ENCODE peak calls at places on chromosomes 2 and 18, in six cellular contexts. One of them, this sample, is unnamed.

GRCh38 chr2:239792649-239793010 is 232.5 kb downstream of the NDUFA10 start:
- DNase-seq in ovary: no peak
- DNase-seq in SK-N-SH: no peak
- DNase-seq in SW480: no peak
- DNase-seq in kidney: no peak
- DNase-seq in M059J: no peak
- DNase-seq in this sample: no peak

GRCh38 chr2:147082850-147083522 is 761.8 kb upstream of the ACVR2A start:
- DNase-seq in ovary: peak; percentile 25
- DNase-seq in SK-N-SH: peak; percentile 19
- DNase-seq in SW480: peak; percentile 46
- DNase-seq in kidney: no peak
- DNase-seq in M059J: peak; percentile 44
- DNase-seq in this sample: peak; percentile 54

GRCh38 chr2:135528006-135528405 is 3.0 kb downstream of the ZRANB3 start:
- DNase-seq in ovary: no peak
- DNase-seq in SK-N-SH: no peak
- DNase-seq in SW480: no peak
- DNase-seq in kidney: no peak
- DNase-seq in M059J: peak; percentile 75
- DNase-seq in this sample: no peak

GRCh38 chr2:223008162-223008561 is 43.8 kb upstream of the KCNE4 start:
- DNase-seq in ovary: no peak
- DNase-seq in SK-N-SH: no peak
- DNase-seq in SW480: no peak
- DNase-seq in kidney: no peak
- DNase-seq in M059J: peak; percentile 47
- DNase-seq in this sample: peak; percentile 41

GRCh38 chr2:143284087-143284675 is 155.0 kb downstream of the ARHGAP15 start:
- DNase-seq in ovary: no peak
- DNase-seq in SK-N-SH: peak; percentile 16
- DNase-seq in SW480: peak; percentile 4
- DNase-seq in kidney: no peak
- DNase-seq in M059J: peak; percentile 26
- DNase-seq in this sample: peak; percentile 58

GRCh38 chr18:25533088-25533676 is 181.2 kb upstream of the ZNF521 start:
- DNase-seq in ovary: no peak
- DNase-seq in SK-N-SH: no peak
- DNase-seq in SW480: no peak
- DNase-seq in kidney: no peak
- DNase-seq in M059J: no peak
- DNase-seq in this sample: peak; percentile 1

GRCh38 chr2:122391726-122392125 is 636.3 kb downstream of the TSN start:
- DNase-seq in ovary: no peak
- DNase-seq in SK-N-SH: no peak
- DNase-seq in SW480: no peak
- DNase-seq in kidney: no peak
- DNase-seq in M059J: no peak
- DNase-seq in this sample: no peak

GRCh38 chr2:119409506-119409905 is 22.1 kb upstream of the TMEM37 start:
- DNase-seq in ovary: no peak
- DNase-seq in SK-N-SH: no peak
- DNase-seq in SW480: no peak
- DNase-seq in kidney: no peak
- DNase-seq in M059J: no peak
- DNase-seq in this sample: peak; percentile 65

GRCh38 chr2:235949567-235950472 is 218.4 kb downstream of the GBX2 start:
- DNase-seq in ovary: no peak
- DNase-seq in SK-N-SH: no peak
- DNase-seq in SW480: no peak
- DNase-seq in kidney: no peak
- DNase-seq in M059J: no peak
- DNase-seq in this sample: no peak

GRCh38 chr2:232142049-232142448 is 180.5 kb downstream of the DIS3L2 start:
- DNase-seq in ovary: peak; percentile 35
- DNase-seq in SK-N-SH: peak; percentile 48
- DNase-seq in SW480: peak; percentile 28
- DNase-seq in kidney: no peak
- DNase-seq in M059J: peak; percentile 29
- DNase-seq in this sample: peak; percentile 44

GRCh38 chr2:215817046-215817445 is 196.3 kb downstream of the MREG start:
- DNase-seq in ovary: no peak
- DNase-seq in SK-N-SH: no peak
- DNase-seq in SW480: no peak
- DNase-seq in kidney: no peak
- DNase-seq in M059J: no peak
- DNase-seq in this sample: no peak

GRCh38 chr2:152861349-152861942 is 143.0 kb downstream of the ARL6IP6 start:
- DNase-seq in ovary: no peak
- DNase-seq in SK-N-SH: peak; percentile 32
- DNase-seq in SW480: no peak
- DNase-seq in kidney: no peak
- DNase-seq in M059J: peak; percentile 9
- DNase-seq in this sample: peak; percentile 58

GRCh38 chr2:142843731-142844130 is 33.7 kb upstream of the KYNU start:
- DNase-seq in ovary: no peak
- DNase-seq in SK-N-SH: no peak
- DNase-seq in SW480: no peak
- DNase-seq in kidney: no peak
- DNase-seq in M059J: no peak
- DNase-seq in this sample: no peak

GRCh38 chr2:120878970-120879369 is 143.3 kb downstream of the GLI2 start:
- DNase-seq in ovary: no peak
- DNase-seq in SK-N-SH: no peak
- DNase-seq in SW480: no peak
- DNase-seq in kidney: no peak
- DNase-seq in M059J: no peak
- DNase-seq in this sample: no peak

GRCh38 chr2:201962766-201963555 is 70.7 kb upstream of the FZD7 start:
- DNase-seq in ovary: no peak
- DNase-seq in SK-N-SH: no peak
- DNase-seq in SW480: no peak
- DNase-seq in kidney: peak; percentile 22
- DNase-seq in M059J: peak; percentile 23
- DNase-seq in this sample: no peak

GRCh38 chr2:148096012-148096411 is 75.1 kb downstream of the MBD5 start:
- DNase-seq in ovary: no peak
- DNase-seq in SK-N-SH: no peak
- DNase-seq in SW480: no peak
- DNase-seq in kidney: no peak
- DNase-seq in M059J: peak; percentile 33
- DNase-seq in this sample: no peak

GRCh38 chr18:2597639-2598038 is 26.3 kb downstream of the NDC80 start:
- DNase-seq in ovary: no peak
- DNase-seq in SK-N-SH: no peak
- DNase-seq in SW480: no peak
- DNase-seq in kidney: no peak
- DNase-seq in M059J: no peak
- DNase-seq in this sample: no peak

GRCh38 chr18:13488281-13488929 is 238.0 kb downstream of the FAM210A start:
- DNase-seq in ovary: no peak
- DNase-seq in SK-N-SH: no peak
- DNase-seq in SW480: no peak
- DNase-seq in kidney: no peak
- DNase-seq in M059J: no peak
- DNase-seq in this sample: no peak

GRCh38 chr18:49135871-49136270 is 185.1 kb upstream of the SMAD7 start:
- DNase-seq in ovary: no peak
- DNase-seq in SK-N-SH: peak; percentile 8
- DNase-seq in SW480: no peak
- DNase-seq in kidney: no peak
- DNase-seq in M059J: peak; percentile 79
- DNase-seq in this sample: peak; percentile 79

GRCh38 chr2:219444566-219445091 is 10.0 kb downstream of the SPEG start:
- DNase-seq in ovary: no peak
- DNase-seq in SK-N-SH: no peak
- DNase-seq in SW480: no peak
- DNase-seq in kidney: peak; percentile 72
- DNase-seq in M059J: no peak
- DNase-seq in this sample: no peak

GRCh38 chr18:12271376-12272235 is 17.4 kb downstream of the CIDEA start:
- DNase-seq in ovary: peak; percentile 83
- DNase-seq in SK-N-SH: peak; percentile 90
- DNase-seq in SW480: peak; percentile 79
- DNase-seq in kidney: peak; percentile 87
- DNase-seq in M059J: peak; percentile 77
- DNase-seq in this sample: peak; percentile 96

GRCh38 chr2:132623096-132623839 is 46.7 kb downstream of the LYPD1 start:
- DNase-seq in ovary: no peak
- DNase-seq in SK-N-SH: no peak
- DNase-seq in SW480: no peak
- DNase-seq in kidney: no peak
- DNase-seq in M059J: peak; percentile 92
- DNase-seq in this sample: no peak

GRCh38 chr18:8610442-8610801 is 1.2 kb downstream of the RAB12 start:
- DNase-seq in ovary: no peak
- DNase-seq in SK-N-SH: peak; percentile 36
- DNase-seq in SW480: no peak
- DNase-seq in kidney: no peak
- DNase-seq in M059J: peak; percentile 43
- DNase-seq in this sample: peak; percentile 72

GRCh38 chr2:112047537-112048235 is 7.4 kb upstream of the TMEM87B start:
- DNase-seq in ovary: no peak
- DNase-seq in SK-N-SH: no peak
- DNase-seq in SW480: no peak
- DNase-seq in kidney: no peak
- DNase-seq in M059J: no peak
- DNase-seq in this sample: no peak

GRCh38 chr18:35039633-35040032 is 1.6 kb upstream of the MAPRE2 start:
- DNase-seq in ovary: no peak
- DNase-seq in SK-N-SH: no peak
- DNase-seq in SW480: no peak
- DNase-seq in kidney: no peak
- DNase-seq in M059J: peak; percentile 29
- DNase-seq in this sample: no peak

GRCh38 chr18:31877900-31878299 is 65.0 kb downstream of the TRAPPC8 start:
- DNase-seq in ovary: no peak
- DNase-seq in SK-N-SH: no peak
- DNase-seq in SW480: no peak
- DNase-seq in kidney: no peak
- DNase-seq in M059J: no peak
- DNase-seq in this sample: no peak

GRCh38 chr2:137977790-137978189 is 13.5 kb downstream of the HNMT start:
- DNase-seq in ovary: no peak
- DNase-seq in SK-N-SH: no peak
- DNase-seq in SW480: no peak
- DNase-seq in kidney: no peak
- DNase-seq in M059J: no peak
- DNase-seq in this sample: no peak

GRCh38 chr2:25381502-25381901 is 39.8 kb upstream of the DNMT3A start:
- DNase-seq in ovary: no peak
- DNase-seq in SK-N-SH: no peak
- DNase-seq in SW480: no peak
- DNase-seq in kidney: peak; percentile 12
- DNase-seq in M059J: no peak
- DNase-seq in this sample: no peak

GRCh38 chr2:237967463-237967871 is 653 bp downstream of the UBE2F start:
- DNase-seq in ovary: peak; percentile 37
- DNase-seq in SK-N-SH: peak; percentile 72
- DNase-seq in SW480: peak; percentile 20
- DNase-seq in kidney: peak; percentile 80
- DNase-seq in M059J: peak; percentile 15
- DNase-seq in this sample: peak; percentile 71

GRCh38 chr2:106542730-106543359 is 55.7 kb downstream of the CD8B2 start:
- DNase-seq in ovary: peak; percentile 60
- DNase-seq in SK-N-SH: peak; percentile 88
- DNase-seq in SW480: peak; percentile 80
- DNase-seq in kidney: no peak
- DNase-seq in M059J: peak; percentile 35
- DNase-seq in this sample: peak; percentile 87

GRCh38 chr2:21451418-21451817 is 327.6 kb downstream of the TDRD15 start:
- DNase-seq in ovary: no peak
- DNase-seq in SK-N-SH: no peak
- DNase-seq in SW480: no peak
- DNase-seq in kidney: no peak
- DNase-seq in M059J: peak; percentile 49
- DNase-seq in this sample: no peak

GRCh38 chr2:207252979-207253640 is 87.4 kb upstream of the KLF7 start:
- DNase-seq in ovary: no peak
- DNase-seq in SK-N-SH: peak; percentile 56
- DNase-seq in SW480: no peak
- DNase-seq in kidney: no peak
- DNase-seq in M059J: peak; percentile 78
- DNase-seq in this sample: peak; percentile 75

GRCh38 chr2:210546424-210547223 is 9.8 kb upstream of the CPS1 start:
- DNase-seq in ovary: no peak
- DNase-seq in SK-N-SH: no peak
- DNase-seq in SW480: no peak
- DNase-seq in kidney: no peak
- DNase-seq in M059J: peak; percentile 1
- DNase-seq in this sample: no peak

This sample was measured in DMS53.